ENCODE peak calls at places on chromosomes 3 and 15, in six cellular contexts. E is mesothelial cell of epicardium, H is uterus, A is cardiac fibroblast, P is AG04449, M is HFF-Myc. N is an unnamed sample.

GRCh38 chr15:87689716-87690115 is 566.8 kb downstream of the NTRK3 start:
- DNase-seq in E (no peak), H (no peak), A (no peak), P (no peak), M (no peak), N (no peak)

GRCh38 chr3:182979719-182980191 is 583 bp downstream of the DCUN1D1 start:
- DNase-seq in E (peak; percentile 59), H (peak; percentile 24), A (peak; percentile 8), P (no peak), M (no peak), N (no peak)

GRCh38 chr15:41713047-41713446 is 52.8 kb downstream of the MGA start:
- DNase-seq in E (no peak), H (peak; percentile 19), A (peak; percentile 50), P (no peak), M (no peak), N (no peak)

GRCh38 chr15:57634290-57634689 is 42.6 kb downstream of the MYZAP start:
- DNase-seq in E (no peak), H (no peak), A (no peak), P (no peak), M (no peak), N (no peak)

GRCh38 chr15:41022487-41023090 is 69.3 kb downstream of the CHAC1 start:
- DNase-seq in E (peak; percentile 45), H (no peak), A (peak; percentile 81), P (peak; percentile 16), M (no peak), N (no peak)

GRCh38 chr3:130515755-130516154 is 1.2 kb upstream of the COL6A6 start:
- DNase-seq in E (no peak), H (no peak), A (no peak), P (no peak), M (no peak), N (no peak)

GRCh38 chr15:34791701-34792100 is 3.6 kb downstream of the ACTC1 start:
- DNase-seq in E (no peak), H (no peak), A (no peak), P (no peak), M (no peak), N (no peak)

GRCh38 chr15:39248204-39248603 is 332.7 kb upstream of the THBS1 start:
- DNase-seq in E (no peak), H (no peak), A (peak; percentile 81), P (no peak), M (no peak), N (no peak)

GRCh38 chr3:115683773-115684172 is 60.5 kb downstream of the GAP43 start:
- DNase-seq in E (no peak), H (no peak), A (no peak), P (no peak), M (no peak), N (no peak)

GRCh38 chr3:41095702-41096101 is 103.6 kb upstream of the CTNNB1 start:
- DNase-seq in E (no peak), H (no peak), A (peak; percentile 9), P (no peak), M (no peak), N (no peak)

GRCh38 chr15:59524331-59524731 is 86.3 kb downstream of the FAM81A start:
- DNase-seq in E (no peak), H (no peak), A (no peak), P (no peak), M (no peak), N (no peak)

GRCh38 chr3:49313902-49314676 is 25.8 kb downstream of the USP4 start:
- DNase-seq in E (no peak), H (no peak), A (peak; percentile 33), P (no peak), M (no peak), N (no peak)

GRCh38 chr3:130820976-130821375 is 72.9 kb upstream of the ATP2C1 start:
- DNase-seq in E (no peak), H (no peak), A (peak; percentile 51), P (peak; percentile 4), M (peak; percentile 4), N (no peak)

GRCh38 chr3:52089691-52090090 is 33.3 kb upstream of the DUSP7 start:
- DNase-seq in E (no peak), H (no peak), A (no peak), P (no peak), M (no peak), N (no peak)

GRCh38 chr15:90184119-90184785 is 16.9 kb upstream of the SEMA4B start:
- DNase-seq in E (no peak), H (peak; percentile 89), A (peak; percentile 96), P (no peak), M (no peak), N (no peak)

GRCh38 chr15:81813215-81813614 is 232.6 kb downstream of the MEX3B start:
- DNase-seq in E (no peak), H (no peak), A (no peak), P (no peak), M (no peak), N (no peak)

GRCh38 chr3:184467171-184467570 is 87.3 kb downstream of the CHRD start:
- DNase-seq in E (no peak), H (no peak), A (no peak), P (no peak), M (no peak), N (no peak)

GRCh38 chr15:87227846-87228245 is 1028.7 kb downstream of the NTRK3 start:
- DNase-seq in E (no peak), H (no peak), A (no peak), P (no peak), M (no peak), N (no peak)

GRCh38 chr3:123773681-123774431 is 110.3 kb downstream of the MYLK start:
- DNase-seq in E (no peak), H (peak; percentile 73), A (peak; percentile 66), P (no peak), M (peak; percentile 78), N (no peak)

GRCh38 chr15:90870354-90871096 is 2.1 kb downstream of the FURIN start:
- DNase-seq in E (no peak), H (no peak), A (peak; percentile 48), P (no peak), M (no peak), N (no peak)

GRCh38 chr15:37014137-37014536 is 86.2 kb downstream of the MEIS2 start:
- DNase-seq in E (no peak), H (no peak), A (peak; percentile 70), P (no peak), M (no peak), N (no peak)

GRCh38 chr3:127590282-127590592 is 296 bp downstream of the TPRA1 start:
- DNase-seq in E (no peak), H (peak; percentile 29), A (no peak), P (no peak), M (no peak), N (no peak)

GRCh38 chr3:173584093-173584833 is 186.7 kb downstream of the NLGN1 start:
- DNase-seq in E (peak; percentile 50), H (no peak), A (peak; percentile 45), P (no peak), M (peak; percentile 51), N (no peak)

GRCh38 chr3:101574388-101575156 is 592 bp downstream of the PCNP start:
- DNase-seq in E (peak; percentile 67), H (peak; percentile 55), A (peak; percentile 58), P (no peak), M (peak; percentile 24), N (no peak)

DNA sequence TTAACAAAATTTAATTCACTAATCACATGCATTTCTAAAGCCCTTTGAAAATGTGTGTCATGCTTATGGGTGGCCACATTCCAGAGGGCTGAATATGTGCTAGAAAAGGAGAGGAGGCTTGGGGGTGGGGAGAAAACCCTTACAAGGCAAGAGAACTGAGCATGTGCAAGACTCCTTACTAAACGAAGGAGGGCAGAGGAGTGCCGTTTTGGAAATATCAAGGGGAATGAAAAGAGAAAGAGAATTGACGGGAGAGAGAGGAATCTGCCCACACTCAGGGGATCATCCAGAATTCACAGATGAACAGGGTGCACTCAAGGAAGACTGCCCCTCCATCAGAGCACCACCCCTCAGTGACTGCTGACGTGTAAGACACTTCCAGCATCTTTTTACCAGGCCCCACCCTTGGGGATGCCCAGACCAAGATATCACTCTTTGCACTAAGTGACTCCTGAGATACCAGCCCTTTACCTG is 37.9 kb upstream of the TSC22D2 start:
- DNase-seq in E (peak; percentile 46), H (peak; percentile 73), A (peak; percentile 96), P (peak; percentile 89), M (peak; percentile 95), N (no peak)
- TF ChIP-seq CTCF in E (no peak), H (no peak), A (peak; percentile 6), P (peak; percentile 29), M (peak; percentile 12), N (no peak)

GRCh38 chr15:43218908-43219706 is 1.7 kb downstream of the EPB42 start:
- DNase-seq in E (no peak), H (no peak), A (peak; percentile 16), P (no peak), M (peak; percentile 9), N (no peak)
- TF ChIP-seq CTCF in E (peak; percentile 38), H (no peak), A (peak; percentile 33), P (peak; percentile 11), M (peak; percentile 38), N (peak; percentile 19)

GRCh38 chr15:98802187-98802586 is 153.8 kb downstream of the IGF1R start:
- DNase-seq in E (no peak), H (no peak), A (no peak), P (no peak), M (no peak), N (no peak)

GRCh38 chr15:98806275-98806895 is 158.0 kb downstream of the IGF1R start:
- DNase-seq in E (no peak), H (no peak), A (no peak), P (no peak), M (no peak), N (no peak)

GRCh38 chr15:98805434-98806274 is 157.3 kb downstream of the IGF1R start:
- DNase-seq in E (no peak), H (no peak), A (no peak), P (no peak), M (no peak), N (no peak)

GRCh38 chr15:98803228-98804056 is 155.1 kb downstream of the IGF1R start:
- DNase-seq in E (no peak), H (no peak), A (no peak), P (no peak), M (no peak), N (no peak)

DNA sequence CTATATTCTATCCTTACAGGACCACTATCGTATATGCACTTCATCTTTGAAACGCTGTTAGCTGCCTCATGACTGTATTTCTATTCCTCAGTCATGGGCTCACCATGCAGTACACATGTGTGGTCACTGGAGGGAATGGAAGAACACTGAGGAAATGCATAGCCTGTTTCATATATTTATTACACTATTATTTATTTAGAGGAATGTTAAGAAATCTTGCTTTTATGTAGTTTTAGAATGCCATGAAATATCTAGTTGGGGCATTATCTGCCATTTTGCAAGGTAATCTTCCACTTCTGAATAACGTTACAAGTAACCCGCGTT is 155.7 kb downstream of the IGF1R start:
- DNase-seq in E (no peak), H (no peak), A (peak; percentile 8), P (no peak), M (no peak), N (no peak)
- TF ChIP-seq CTCF in E (no peak), H (no peak), A (peak; percentile 26), P (peak; percentile 26), M (no peak), N (no peak)

GRCh38 chr3:39989746-39990145 is 180.3 kb downstream of the MYRIP start:
- DNase-seq in E (no peak), H (no peak), A (no peak), P (no peak), M (no peak), N (no peak)

DNA sequence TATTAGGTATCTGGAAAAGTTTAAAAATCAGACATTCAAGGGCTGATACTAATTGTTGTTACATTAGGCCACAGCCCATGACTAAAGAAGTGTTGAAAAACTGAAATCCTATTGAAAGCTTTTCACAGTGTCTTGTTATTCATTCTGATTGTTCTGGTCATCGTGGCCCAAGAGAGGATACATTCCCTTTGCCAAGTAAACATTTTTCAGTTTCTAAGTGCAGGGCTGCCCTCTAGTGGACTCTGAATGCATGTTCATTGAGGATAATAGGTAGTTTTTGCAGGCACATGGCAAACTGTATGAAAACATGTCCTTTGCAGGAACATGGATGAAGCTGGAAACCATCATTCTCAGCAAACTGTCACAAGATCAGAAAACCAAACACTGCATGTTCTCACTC is 181.1 kb downstream of the MYRIP start:
- DNase-seq in E (no peak), H (no peak), A (peak; percentile 72), P (no peak), M (peak; percentile 35), N (no peak)
- TF ChIP-seq CTCF in E (peak; percentile 39), H (no peak), A (peak; percentile 47), P (peak; percentile 50), M (peak; percentile 52), N (peak; percentile 33)

N was measured in natural killer cell.